ENCODE peak calls at places on chromosomes 13 and 19, in four cellular contexts. T is SK-N-MC, V is AG04449, G is Peyer's patch. P is an unnamed sample.

GRCh38 chr19:7480975-7481265 is 7.9 kb downstream of the PEX11G start:
- DNase-seq in V (no peak), T (no peak), G (no peak), P (no peak)

GRCh38 chr19:30160996-30161655 is 211.1 kb upstream of the ZNF536 start:
- DNase-seq in G (no peak), V (no peak), T (no peak), P (no peak)

GRCh38 chr13:64928704-64929499 is 2301.2 kb downstream of the PCDH9 start:
- DNase-seq in T (no peak), G (no peak), V (peak; percentile 58), P (no peak)

GRCh38 chr19:51535535-51535934 is 4.1 kb upstream of the SIGLEC6 start:
- DNase-seq in G (no peak), T (no peak), V (no peak), P (no peak)

GRCh38 chr19:1752009-1752756 is 1.1 kb upstream of the ONECUT3 start:
- DNase-seq in T (no peak), V (no peak), G (no peak), P (no peak)

GRCh38 chr19:50658438-50659317 is 9.4 kb downstream of the C19orf81 start:
- DNase-seq in G (no peak), T (no peak), V (no peak), P (peak; percentile 83)

GRCh38 chr13:40974460-40975407 is 44.4 kb downstream of the ELF1 start:
- DNase-seq in T (no peak), V (no peak), G (no peak), P (peak; percentile 42)

GRCh38 chr19:7680606-7681335 is at the start of gene TRAPPC5:
- DNase-seq in G (peak; percentile 91), T (no peak), V (no peak), P (peak; percentile 90)

GRCh38 chr13:33797622-33798021 is 20.3 kb upstream of the RFC3 start:
- DNase-seq in T (no peak), V (no peak), G (no peak), P (no peak)

GRCh38 chr13:98892077-98892476 is 85.8 kb downstream of the DOCK9 start:
- DNase-seq in T (no peak), V (no peak), G (no peak), P (no peak)

GRCh38 chr13:34357435-34358232 is 539.7 kb downstream of the RFC3 start:
- DNase-seq in T (no peak), G (no peak), V (peak; percentile 42), P (no peak)

GRCh38 chr19:3441089-3441985 is 39.0 kb downstream of the SMIM24 start:
- DNase-seq in V (no peak), G (no peak), T (no peak), P (no peak)

GRCh38 chr13:86269511-86269910 is 470.3 kb upstream of the SLITRK6 start:
- DNase-seq in G (no peak), V (no peak), T (no peak), P (no peak)

GRCh38 chr19:29478578-29479565 is 46.9 kb upstream of the VSTM2B start:
- DNase-seq in T (no peak), G (no peak), V (no peak), P (no peak)

GRCh38 chr13:75566658-75567057 is 17.1 kb downstream of the UCHL3 start:
- DNase-seq in T (no peak), V (no peak), G (no peak), P (no peak)

GRCh38 chr19:31499826-31500539 is 150.7 kb upstream of the TSHZ3 start:
- DNase-seq in T (no peak), V (no peak), G (no peak), P (no peak)

DNA sequence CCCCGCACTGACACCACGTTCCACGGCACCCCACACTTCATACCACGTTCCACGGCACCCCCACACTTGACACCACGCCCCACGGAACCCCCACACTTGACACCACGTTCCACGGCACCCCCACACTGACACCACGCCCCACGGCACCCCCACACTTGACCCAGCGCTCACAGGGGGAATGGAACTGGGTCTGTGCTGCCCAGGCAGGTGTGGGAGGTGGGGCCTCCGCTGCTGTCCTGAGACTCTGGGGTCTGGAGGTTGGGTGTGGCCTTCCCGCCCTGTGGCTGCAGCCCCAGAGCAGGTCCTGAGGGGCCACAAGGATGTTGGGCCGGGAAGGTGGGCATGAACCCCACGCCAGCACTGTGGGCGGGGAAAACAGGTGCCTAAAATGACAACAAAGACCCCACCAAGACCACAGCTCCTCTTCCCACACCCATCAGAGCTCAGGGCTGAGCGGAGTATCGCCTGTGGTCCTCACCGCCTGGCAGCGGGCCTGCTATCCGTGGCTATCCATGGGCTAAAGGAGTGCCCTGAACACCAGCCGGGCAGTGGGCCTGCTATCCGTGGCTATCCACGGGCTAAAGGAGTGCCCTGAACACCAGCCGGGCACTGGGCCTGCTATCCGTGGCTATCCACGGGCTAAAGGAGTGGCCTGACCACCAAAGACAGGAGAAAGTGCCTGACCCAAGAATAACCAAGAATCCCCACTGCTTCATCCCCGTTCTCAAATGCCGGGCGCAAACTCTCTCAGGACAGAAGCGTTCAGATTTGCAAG is 59.9 kb upstream of the C13orf46 start:
- DNase-seq in T (no peak), G (no peak), V (no peak), P (no peak)
- H3K4me3 ChIP-seq in T (no peak overlapping the region), G (no peak overlapping the region), V (no peak overlapping the region), P (no peak overlapping the region)

DNA sequence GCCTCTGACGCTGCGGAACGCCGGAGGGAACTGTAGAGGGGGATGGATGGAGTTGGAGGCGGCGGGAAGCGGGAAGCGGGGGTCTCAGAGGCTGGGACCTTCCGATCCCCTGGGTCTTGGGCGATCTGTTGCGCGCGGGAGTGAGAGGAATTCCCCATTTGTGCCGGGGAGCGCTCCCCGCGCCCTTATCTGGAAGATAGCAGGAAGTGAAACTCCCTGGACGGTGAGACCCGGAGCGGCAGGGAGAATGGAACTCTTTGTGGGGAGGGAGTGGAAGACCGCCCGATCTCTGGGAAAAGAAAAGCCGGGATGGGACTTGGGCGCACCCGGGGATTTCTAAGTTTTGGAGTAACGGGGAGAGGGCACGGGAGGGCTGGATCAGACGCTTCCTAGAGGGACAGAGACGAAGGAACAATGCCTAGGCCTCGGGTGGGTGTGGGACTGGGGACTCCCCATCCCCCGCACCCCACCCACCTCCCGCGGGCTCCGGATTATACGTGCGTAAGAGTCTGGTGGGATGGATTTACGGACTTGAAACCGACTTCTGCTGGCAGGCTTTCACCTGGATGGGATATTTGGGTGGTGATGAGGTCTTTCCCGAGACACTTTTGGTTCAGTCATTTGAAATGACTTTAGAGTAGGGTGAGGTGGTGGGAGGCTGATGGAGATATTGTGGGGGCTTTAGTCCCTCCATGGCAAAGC is 495 bp downstream of the LSR start:
- DNase-seq in V (no peak), T (no peak), G (no peak), P (no peak)
- H3K4me3 ChIP-seq in V (no peak overlapping the region), T (no peak overlapping the region), G (peak overlapping the region; percentile 90), P (peak overlapping the region; percentile 78)

GRCh38 chr19:47445937-47446402 is 25.7 kb downstream of the SLC8A2 start:
- DNase-seq in V (no peak), G (no peak), T (no peak), P (peak; percentile 87)

GRCh38 chr19:47448360-47448727 is 23.3 kb downstream of the SLC8A2 start:
- DNase-seq in G (no peak), V (no peak), T (no peak), P (no peak)

GRCh38 chr19:47446534-47447469 is 24.9 kb downstream of the SLC8A2 start:
- DNase-seq in V (no peak), T (no peak), G (peak; percentile 66), P (peak; percentile 64)

GRCh38 chr19:47447470-47448359 is 24.0 kb downstream of the SLC8A2 start:
- DNase-seq in T (no peak), V (no peak), G (peak; percentile 69), P (peak; percentile 86)

DNA sequence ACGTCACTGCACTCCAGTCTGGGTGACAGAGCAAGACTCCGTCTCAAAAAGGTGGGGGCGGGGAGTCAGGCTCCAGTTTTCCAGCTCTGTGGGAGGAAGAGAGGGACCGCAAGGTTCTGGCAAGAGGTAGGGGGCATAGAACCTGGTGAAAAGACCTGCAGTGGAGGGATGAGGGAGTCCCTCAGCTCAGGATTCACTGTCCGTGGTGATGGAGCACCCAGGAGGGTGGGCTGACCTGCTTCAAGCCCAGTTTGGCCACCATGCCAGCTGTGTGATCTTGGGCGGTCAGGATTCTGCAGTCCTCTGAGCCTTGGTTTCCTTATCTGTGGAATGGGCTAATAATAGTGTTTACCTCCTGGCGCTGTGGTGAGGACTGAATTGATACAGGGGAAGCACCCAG is 21.2 kb downstream of the SLC8A2 start:
- DNase-seq in T (no peak), V (no peak), G (no peak), P (no peak)
- H3K4me3 ChIP-seq in T (no peak overlapping the region), V (no peak overlapping the region), G (no peak overlapping the region), P (no peak overlapping the region)

GRCh38 chr19:45401815-45402468 is 2.9 kb downstream of the PPP1R13L start:
- DNase-seq in T (no peak), G (no peak), V (no peak), P (no peak)

GRCh38 chr19:45404557-45405434 is at the start of gene PPP1R13L:
- DNase-seq in T (no peak), V (no peak), G (peak; percentile 93), P (peak; percentile 80)

GRCh38 chr19:45403272-45403671 is 1.6 kb downstream of the PPP1R13L start:
- DNase-seq in G (no peak), V (no peak), T (no peak), P (no peak)

GRCh38 chr19:45403781-45404556 is 900 bp downstream of the PPP1R13L start:
- DNase-seq in G (peak; percentile 77), T (no peak), V (no peak), P (peak; percentile 60)

DNA sequence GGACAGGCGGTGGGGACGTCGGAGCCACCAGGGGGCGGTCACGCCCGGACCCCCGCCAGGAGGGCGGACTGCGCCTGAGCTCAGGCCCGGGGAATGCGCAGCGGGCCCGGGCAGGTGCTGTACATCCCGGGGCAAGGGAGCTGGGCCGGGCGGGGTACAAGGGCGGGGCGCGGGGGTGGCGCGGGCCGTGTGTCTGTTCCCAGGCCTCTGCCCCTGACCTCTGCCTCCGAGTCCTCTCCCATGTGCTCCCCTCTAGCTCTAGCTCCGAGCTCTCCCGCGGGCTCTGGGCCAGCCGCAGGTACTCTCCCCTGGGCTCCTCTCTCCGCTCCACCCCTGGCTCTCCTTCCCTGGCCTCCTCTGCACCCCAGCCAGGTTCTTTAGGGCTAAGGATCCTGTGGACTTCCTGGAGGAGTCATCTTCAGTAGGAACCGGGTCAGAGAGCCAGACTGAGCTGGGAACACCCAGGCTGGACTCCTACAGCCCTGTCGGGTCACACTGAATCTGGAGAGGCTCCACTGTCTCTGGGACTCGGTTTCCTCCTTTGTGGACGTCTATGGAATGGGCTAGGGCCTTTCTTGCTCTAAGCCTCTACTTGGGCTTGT is 2.3 kb downstream of the PPP1R13L start:
- DNase-seq in T (no peak), V (no peak), G (peak; percentile 82), P (no peak)
- H3K4me3 ChIP-seq in T (no peak overlapping the region), V (peak overlapping the region; percentile 18), G (peak overlapping the region; percentile 22), P (no peak overlapping the region)

DNA sequence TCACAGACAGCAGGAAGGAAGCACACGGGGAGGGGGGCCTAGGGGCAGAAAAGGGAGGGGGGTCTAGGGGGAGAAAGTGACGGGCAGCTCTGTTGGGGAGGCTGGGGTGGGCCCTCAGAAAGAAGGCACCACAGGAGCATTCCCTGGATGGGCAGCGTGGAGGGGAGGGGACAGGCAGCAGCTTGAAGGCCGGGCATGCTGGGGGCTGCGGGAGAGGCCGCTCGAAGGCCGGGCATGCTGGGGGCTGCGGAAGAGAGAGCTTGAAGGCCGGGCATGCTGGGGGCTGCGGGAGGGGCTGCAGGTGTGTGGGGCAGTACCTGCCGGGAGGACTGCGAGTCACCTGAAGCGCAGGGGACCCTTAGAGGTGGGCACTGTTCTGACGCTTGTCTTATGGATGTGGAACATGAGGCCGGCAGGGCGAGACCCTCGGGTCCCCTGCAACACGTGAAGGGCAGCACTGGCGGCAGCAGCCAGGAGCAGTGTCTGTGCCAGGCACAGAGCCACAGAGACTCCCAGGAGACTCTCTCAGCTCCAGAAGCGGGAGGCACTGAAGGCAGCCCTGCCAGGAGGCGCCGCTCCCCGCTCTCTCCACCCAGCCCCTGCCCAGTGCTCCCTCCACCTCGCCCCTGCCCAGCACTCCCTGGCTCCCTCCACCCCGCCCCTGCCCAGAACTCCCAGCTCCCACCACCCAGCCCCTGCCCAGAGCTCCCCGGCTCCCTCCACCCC is 13.3 kb downstream of the ZNF787 start:
- DNase-seq in V (no peak), G (no peak), T (no peak), P (peak; percentile 52)
- H3K4me3 ChIP-seq in V (no peak overlapping the region), G (no peak overlapping the region), T (no peak overlapping the region), P (no peak overlapping the region)

GRCh38 chr13:35474551-35474950 is 1.9 kb downstream of the MAB21L1 start:
- DNase-seq in G (no peak), T (no peak), V (no peak), P (no peak)
- H3K4me3 ChIP-seq in G (peak overlapping the region; percentile 40), T (no peak overlapping the region), V (peak overlapping the region; percentile 60), P (peak overlapping the region; percentile 3)